ENCODE peak calls at places on chromosomes 1 and 21, in eight cellular contexts. R is neural progenitor cell, Q is K562, F is lower lobe of right lung, V is tibial artery, E is heart right ventricle, U is left ventricle myocardium inferior, B is Panc1. X is an unnamed sample.
A peak's percentile ranks its signal among the peaks of the same experiment; 100 is the strongest.

GRCh38 chr1:168379110-168379860 is 98.6 kb downstream of the TBX19 start:
- DNase-seq in B (no peak), U (no peak), R (no peak), V (no peak), E (no peak), F (no peak), Q (no peak), X (no peak)

GRCh38 chr1:234780531-234781162 is 170.7 kb upstream of the IRF2BP2 start:
- DNase-seq in R (peak; percentile 21), B (no peak), U (no peak), Q (peak; percentile 50), E (no peak), V (no peak), F (no peak), X (peak; percentile 72)

GRCh38 chr1:95021794-95022193 is 51.0 kb downstream of the ALG14 start:
- DNase-seq in V (no peak), E (no peak), U (no peak), R (no peak), B (no peak), Q (no peak), F (no peak), X (no peak)

GRCh38 chr1:154961497-154962237 is at the start of gene PYGO2:
- DNase-seq in B (no peak), V (peak; percentile 75), R (peak; percentile 91), U (peak; percentile 83), Q (peak; percentile 93), E (peak; percentile 84), F (peak; percentile 88), X (peak; percentile 79)

GRCh38 chr1:117639741-117640140 is 33.9 kb downstream of the TENT5C start:
- DNase-seq in U (no peak), Q (no peak), V (no peak), E (no peak), R (no peak), F (no peak), B (no peak), X (no peak)

GRCh38 chr1:45493116-45493697 is 2.2 kb upstream of the TESK2 start:
- DNase-seq in Q (peak; percentile 57), U (no peak), F (no peak), R (peak; percentile 66), B (peak; percentile 42), V (peak; percentile 51), E (no peak), X (peak; percentile 56)

GRCh38 chr1:65825736-65826135 is 33.0 kb downstream of the PDE4B start:
- DNase-seq in V (no peak), Q (no peak), B (no peak), F (no peak), R (no peak), E (no peak), U (no peak), X (no peak)

GRCh38 chr1:3038113-3038551 is 16.9 kb downstream of the ACTRT2 start:
- DNase-seq in U (no peak), V (no peak), E (no peak), F (no peak), Q (no peak), B (no peak), R (no peak), X (peak; percentile 41)

GRCh38 chr1:247337961-247338360 is 6.3 kb upstream of the ZNF496 start:
- DNase-seq in U (no peak), B (no peak), R (no peak), V (no peak), F (no peak), Q (no peak), E (no peak), X (no peak)

GRCh38 chr1:54254055-54254454 is 54.1 kb downstream of the MRPL37 start:
- DNase-seq in Q (no peak), V (no peak), B (no peak), U (no peak), E (no peak), R (no peak), F (no peak), X (no peak)

GRCh38 chr1:229272164-229273158 is 1.6 kb downstream of the RAB4A start:
- DNase-seq in V (no peak), E (no peak), B (no peak), F (no peak), U (no peak), Q (no peak), R (no peak), X (no peak)

GRCh38 chr1:3197781-3198316 is 128.8 kb downstream of the PRDM16 start:
- DNase-seq in U (no peak), R (no peak), B (no peak), F (no peak), V (no peak), Q (no peak), E (no peak), X (no peak)

GRCh38 chr1:46188295-46189030 is 9.8 kb downstream of the POMGNT1 start:
- DNase-seq in U (no peak), F (no peak), Q (peak; percentile 44), V (no peak), E (no peak), R (no peak), B (no peak), X (no peak)

GRCh38 chr1:9996624-9997582 is at the start of gene RBP7:
- DNase-seq in U (peak; percentile 36), F (peak; percentile 68), B (no peak), Q (peak; percentile 69), V (peak; percentile 26), R (peak; percentile 60), E (peak; percentile 37), X (peak; percentile 30)

GRCh38 chr1:6958407-6958806 is 173.2 kb downstream of the CAMTA1 start:
- DNase-seq in B (no peak), V (no peak), R (no peak), Q (no peak), F (no peak), U (no peak), E (no peak), X (no peak)

GRCh38 chr1:241532173-241532553 is at the start of gene KMO:
- DNase-seq in V (no peak), U (no peak), Q (no peak), B (no peak), R (no peak), F (no peak), E (no peak), X (no peak)

GRCh38 chr1:247487057-247487456 is 29.2 kb upstream of the OR2B11 start:
- DNase-seq in U (no peak), E (no peak), V (no peak), Q (peak; percentile 28), F (no peak), R (peak; percentile 49), B (peak; percentile 25), X (no peak)

GRCh38 chr21:26444646-26445045 is 128.4 kb downstream of the CYYR1 start:
- DNase-seq in F (no peak), U (no peak), B (no peak), V (no peak), R (no peak), E (no peak), Q (no peak), X (no peak)

GRCh38 chr1:26999440-26999987 is 6.0 kb downstream of the TRNP1 start:
- DNase-seq in V (peak; percentile 84), U (peak; percentile 78), Q (no peak), B (no peak), R (peak; percentile 85), E (peak; percentile 66), F (peak; percentile 70), X (peak; percentile 62)

GRCh38 chr1:27000817-27001460 is 7.4 kb downstream of the TRNP1 start:
- DNase-seq in R (no peak), Q (no peak), F (no peak), B (no peak), E (no peak), U (no peak), V (no peak), X (no peak)

GRCh38 chr1:26996665-26997064 is 3.2 kb downstream of the TRNP1 start:
- DNase-seq in U (no peak), B (no peak), F (no peak), Q (no peak), R (no peak), E (no peak), V (no peak), X (no peak)

GRCh38 chr1:27000092-27000816 is 6.8 kb downstream of the TRNP1 start:
- DNase-seq in R (no peak), U (no peak), E (no peak), F (no peak), V (no peak), Q (no peak), B (no peak), X (no peak)

GRCh38 chr1:26998319-26999300 is 5.1 kb downstream of the TRNP1 start:
- DNase-seq in U (no peak), V (no peak), E (no peak), F (no peak), Q (no peak), B (no peak), R (no peak), X (no peak)
- H3K4me1 ChIP-seq in U (peaks cover 84% of the 10 kb centered on the region), V (no peaks in the 10 kb centered on the region), E (peaks cover 61% of the 10 kb centered on the region), F (peaks cover 64% of the 10 kb centered on the region), Q (peaks cover 9% of the 10 kb centered on the region), B (peaks cover 70% of the 10 kb centered on the region), R (peaks cover 26% of the 10 kb centered on the region), X (no peaks in the 10 kb centered on the region)

GRCh38 chr1:43296207-43296606 is 4.6 kb upstream of the TIE1 start:
- DNase-seq in R (no peak), F (no peak), V (no peak), Q (no peak), U (no peak), B (no peak), E (no peak), X (no peak)
- H3K4me1 ChIP-seq in R (peaks cover 59% of the 10 kb centered on the region), F (peaks cover 40% of the 10 kb centered on the region), V (no peaks in the 10 kb centered on the region), Q (no peaks in the 10 kb centered on the region), U (peaks cover 59% of the 10 kb centered on the region), B (no peaks in the 10 kb centered on the region), E (peaks cover 76% of the 10 kb centered on the region), X (peaks cover 10% of the 10 kb centered on the region)

DNA sequence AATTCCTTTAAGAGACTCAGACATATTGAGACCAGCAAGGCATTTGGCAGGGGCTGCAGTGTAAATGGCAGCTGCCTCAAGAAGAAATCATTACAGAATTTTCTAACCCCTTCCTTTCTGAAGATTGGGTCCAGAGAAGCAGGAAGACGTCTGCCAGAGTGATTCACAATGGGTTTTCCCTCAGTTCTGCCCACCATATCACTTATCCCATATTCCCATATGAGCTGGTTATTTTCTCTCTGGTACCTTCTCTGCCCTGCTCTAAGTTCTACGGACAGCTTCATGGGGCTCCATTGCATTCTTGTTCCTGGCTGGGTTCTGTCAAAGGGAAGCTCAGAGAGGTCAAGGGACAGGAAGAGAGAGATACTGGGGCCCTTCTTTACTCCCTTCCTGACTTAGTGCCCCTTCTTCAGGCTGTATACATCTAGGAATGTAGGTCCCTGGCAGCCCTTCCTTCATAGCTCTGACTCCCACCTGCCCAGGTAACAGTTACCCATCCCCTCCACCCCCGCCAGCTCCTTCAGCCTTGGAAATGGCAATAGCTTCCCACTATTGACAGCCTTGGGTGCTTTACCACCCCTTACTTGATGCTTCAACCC is 420.6 kb upstream of the DAB1 start:
- DNase-seq in Q (no peak), V (no peak), E (no peak), B (no peak), R (no peak), U (no peak), F (no peak), X (no peak)
- H3K4me1 ChIP-seq in Q (no peaks in the 10 kb centered on the region), V (no peaks in the 10 kb centered on the region), E (no peaks in the 10 kb centered on the region), B (no peaks in the 10 kb centered on the region), R (no peaks in the 10 kb centered on the region), U (no peaks in the 10 kb centered on the region), F (no peaks in the 10 kb centered on the region), X (no peaks in the 10 kb centered on the region)

DNA sequence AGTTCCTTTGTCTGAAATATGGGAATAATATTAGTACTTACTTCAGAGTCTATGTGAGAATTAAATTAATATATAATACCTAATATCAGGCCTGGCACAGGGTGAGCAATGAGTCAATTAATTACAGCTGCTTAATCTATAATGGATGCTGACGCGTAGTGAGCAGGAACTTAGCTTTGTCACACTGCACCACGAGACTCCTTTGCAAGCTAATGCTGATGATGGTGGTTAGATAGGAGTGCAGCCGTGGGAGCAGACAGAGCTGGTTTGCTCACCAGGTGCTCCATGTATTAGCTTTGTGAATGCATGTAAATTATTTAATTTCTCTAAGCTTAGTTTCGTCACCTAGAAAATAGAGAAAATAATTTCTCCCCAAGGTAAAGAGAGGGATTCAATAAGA is 35.1 kb downstream of the KCNJ15 start:
- DNase-seq in F (no peak), U (no peak), V (no peak), E (no peak), B (no peak), Q (no peak), R (no peak), X (no peak)
- H3K4me1 ChIP-seq in F (peaks cover 65% of the 10 kb centered on the region), U (peaks cover 25% of the 10 kb centered on the region), V (no peaks in the 10 kb centered on the region), E (peaks cover 27% of the 10 kb centered on the region), B (no peaks in the 10 kb centered on the region), Q (peaks cover 2% of the 10 kb centered on the region), R (no peaks in the 10 kb centered on the region), X (no peaks in the 10 kb centered on the region)

X was measured in pancreas.